ENCODE peak calls at places on chromosome 6, in nine cellular contexts. T is naive B cell; Z is astrocyte of the spinal cord; H is RCC 7860; N is A549; I is NCI-H1092 treated with DMSO at 0.1 percent for 48 hours; K is HCEC 1CT; X is activated effector memory CD4-positive, alpha-beta T cell treated with Interleukin-2 at 50 U/mL for 16 hours; P is epithelial cell of esophagus. E is an unnamed sample.

GRCh38 chr6:155710704-155711103 is 255.1 kb upstream of the NOX3 start:
- DNase-seq in I (no peak), H (no peak), T (no peak), N (no peak), P (no peak), Z (no peak), X (no peak), K (no peak), E (no peak)

GRCh38 chr6:111734068-111734825 is 128.6 kb upstream of the TRAF3IP2 start:
- DNase-seq in H (no peak), I (no peak), T (no peak), X (no peak), Z (peak), K (no peak), P (no peak), N (no peak), E (no peak)

GRCh38 chr6:134502614-134503541 is 185.0 kb upstream of the SGK1 start:
- DNase-seq in H (no peak), X (no peak), I (no peak), Z (no peak), P (peak), K (no peak), N (no peak), T (no peak), E (no peak)

GRCh38 chr6:15752820-15753219 is 90.0 kb upstream of the DTNBP1 start:
- DNase-seq in Z (no peak), P (no peak), N (no peak), T (no peak), K (no peak), I (no peak), H (no peak), X (no peak), E (no peak)

GRCh38 chr6:7881765-7882500 is 28.7 kb downstream of the TXNDC5 start:
- DNase-seq in T (no peak), Z (no peak), N (no peak), K (no peak), P (peak), X (no peak), H (peak), I (no peak), E (no peak)

GRCh38 chr6:56940463-56940862 is 14.4 kb upstream of the BEND6 start:
- DNase-seq in H (no peak), T (no peak), K (no peak), Z (no peak), X (no peak), I (no peak), N (no peak), P (no peak), E (no peak)

GRCh38 chr6:52745764-52746201 is 17.5 kb downstream of the GSTA2 start:
- DNase-seq in Z (no peak), P (no peak), I (no peak), X (no peak), N (no peak), H (no peak), K (no peak), T (no peak), E (no peak)

GRCh38 chr6:27517928-27518787 is 45.3 kb upstream of the ZNF184 start:
- DNase-seq in X (no peak), I (no peak), N (no peak), P (no peak), T (no peak), Z (no peak), K (no peak), H (no peak), E (no peak)

GRCh38 chr6:167748458-167749379 is 78.0 kb upstream of the AFDN start:
- DNase-seq in H (no peak), I (no peak), T (no peak), Z (no peak), P (no peak), K (no peak), X (no peak), N (no peak), E (no peak)

GRCh38 chr6:23690650-23691049 is 435.4 kb upstream of the NRSN1 start:
- DNase-seq in X (no peak), Z (no peak), N (no peak), T (no peak), P (peak), K (no peak), H (no peak), I (peak), E (no peak)

GRCh38 chr6:170605860-170606259 is 21.4 kb upstream of the PDCD2 start:
- DNase-seq in K (no peak), I (no peak), H (no peak), Z (no peak), P (no peak), T (no peak), X (no peak), N (no peak), E (no peak)

GRCh38 chr6:121809211-121809610 is 373.8 kb downstream of the GJA1 start:
- DNase-seq in I (no peak), T (no peak), N (no peak), P (no peak), X (no peak), H (no peak), Z (no peak), K (peak), E (no peak)

GRCh38 chr6:26445934-26446667 is 5.8 kb downstream of the BTN3A3 start:
- DNase-seq in X (peak), N (no peak), P (no peak), H (no peak), Z (no peak), K (no peak), T (no peak), I (no peak), E (no peak)

E was measured in HS-5.